ENCODE peak calls at places on chromosomes 12 and 14, in five cellular contexts. U, V, B, G and D are unnamed samples.

GRCh38 chr14:87656315-87656714 is 336.7 kb downstream of the GALC start:
- DNase-seq in G (no peak), V (no peak), U (no peak), B (no peak), D (no peak)

GRCh38 chr14:91898256-91898843 is 31.0 kb upstream of the TC2N start:
- DNase-seq in V (no peak), U (no peak), G (no peak), B (no peak), D (no peak)

GRCh38 chr14:23727566-23728335 is 91.6 kb downstream of the DHRS2 start:
- DNase-seq in U (no peak), G (peak; percentile 69), B (peak; percentile 63), V (peak; percentile 92), D (peak; percentile 55)

GRCh38 chr12:89163918-89164317 is 188.4 kb downstream of the DUSP6 start:
- DNase-seq in B (no peak), U (no peak), G (no peak), V (peak; percentile 60), D (no peak)

GRCh38 chr14:32203928-32204357 is 874 bp upstream of the RNU6-8 start:
- DNase-seq in U (no peak), B (no peak), V (no peak), G (peak; percentile 52), D (peak; percentile 75)

GRCh38 chr14:104972301-104973211 is 5.6 kb downstream of the AHNAK2 start:
- DNase-seq in V (no peak), G (peak; percentile 97), U (no peak), B (peak; percentile 79), D (peak; percentile 73)

GRCh38 chr14:36856095-36856878 is 194.6 kb downstream of the PAX9 start:
- DNase-seq in U (no peak), G (no peak), B (no peak), V (no peak), D (no peak)

GRCh38 chr12:15532364-15532977 is 210.2 kb downstream of the PTPRO start:
- DNase-seq in B (peak; percentile 44), V (peak; percentile 82), G (peak; percentile 74), U (no peak), D (no peak)

GRCh38 chr12:57090924-57091632 is 2.2 kb downstream of the NAB2 start:
- DNase-seq in G (no peak), B (no peak), U (no peak), V (no peak), D (no peak)

GRCh38 chr14:85587152-85587697 is 57.3 kb downstream of the FLRT2 start:
- DNase-seq in U (no peak), B (no peak), G (peak; percentile 46), V (no peak), D (peak; percentile 20)

GRCh38 chr14:53716521-53716920 is 240.1 kb downstream of the BMP4 start:
- DNase-seq in V (no peak), U (no peak), G (no peak), B (no peak), D (no peak)

GRCh38 chr14:66099451-66099850 is 386.7 kb upstream of the CCDC196 start:
- DNase-seq in G (no peak), V (no peak), B (no peak), U (no peak), D (peak; percentile 77)

GRCh38 chr14:64464695-64465094 is 604 bp upstream of the AKAP5 start:
- DNase-seq in B (no peak), V (peak; percentile 46), G (peak; percentile 15), U (no peak), D (peak; percentile 73)

GRCh38 chr12:46628176-46628575 is 197.6 kb downstream of the SLC38A4 start:
- DNase-seq in V (no peak), U (no peak), B (no peak), G (no peak), D (no peak)

GRCh38 chr12:8675471-8676083 is 13.0 kb upstream of the MFAP5 start:
- DNase-seq in V (no peak), B (no peak), U (no peak), G (no peak), D (no peak)

GRCh38 chr12:85036241-85036707 is at the start of the genes LRRIQ1 and TSPAN19:
- DNase-seq in G (peak; percentile 57), B (peak; percentile 75), U (no peak), V (peak; percentile 98), D (peak; percentile 94)